ENCODE peak calls at places on chromosomes 4 and X, in six cellular contexts. One of them, this sample, is unnamed.

GRCh38 chr4:114780205-114780604 is 181.6 kb downstream of the UGT8 start:
- DNase-seq in endothelial cell: peak; percentile 25
- DNase-seq in amygdala: no peak
- DNase-seq in hepatocyte: peak; percentile 51
- DNase-seq in AG04450: no peak
- DNase-seq in EL: peak; percentile 2
- DNase-seq in this sample: no peak

GRCh38 chr4:8308856-8309771 is 39.6 kb downstream of the HTRA3 start:
- DNase-seq in endothelial cell: no peak
- DNase-seq in amygdala: no peak
- DNase-seq in hepatocyte: no peak
- DNase-seq in AG04450: peak; percentile 23
- DNase-seq in EL: no peak
- DNase-seq in this sample: peak; percentile 10

GRCh38 chrX:13569479-13570244 is at the start of gene EGFL6:
- DNase-seq in endothelial cell: peak; percentile 2
- DNase-seq in amygdala: no peak
- DNase-seq in hepatocyte: peak; percentile 13
- DNase-seq in AG04450: no peak
- DNase-seq in EL: no peak
- DNase-seq in this sample: peak; percentile 21

GRCh38 chrX:147950352-147950751 is 30.8 kb upstream of the FMR1NB start:
- DNase-seq in endothelial cell: no peak
- DNase-seq in amygdala: no peak
- DNase-seq in hepatocyte: no peak
- DNase-seq in AG04450: no peak
- DNase-seq in EL: no peak
- DNase-seq in this sample: no peak

GRCh38 chr4:75841641-75842520 is 60.4 kb downstream of the PPEF2 start:
- DNase-seq in endothelial cell: no peak
- DNase-seq in amygdala: no peak
- DNase-seq in hepatocyte: no peak
- DNase-seq in AG04450: no peak
- DNase-seq in EL: no peak
- DNase-seq in this sample: no peak

GRCh38 chr4:94551616-94552564 is 100.1 kb downstream of the PDLIM5 start:
- DNase-seq in endothelial cell: no peak
- DNase-seq in amygdala: no peak
- DNase-seq in hepatocyte: no peak
- DNase-seq in AG04450: no peak
- DNase-seq in EL: peak; percentile 27
- DNase-seq in this sample: no peak

GRCh38 chrX:15451913-15452312 is 41.2 kb downstream of the PIR start:
- DNase-seq in endothelial cell: no peak
- DNase-seq in amygdala: no peak
- DNase-seq in hepatocyte: no peak
- DNase-seq in AG04450: no peak
- DNase-seq in EL: peak; percentile 1
- DNase-seq in this sample: no peak

GRCh38 chr4:10965196-10965595 is 280.6 kb upstream of the CLNK start:
- DNase-seq in endothelial cell: no peak
- DNase-seq in amygdala: no peak
- DNase-seq in hepatocyte: no peak
- DNase-seq in AG04450: no peak
- DNase-seq in EL: no peak
- DNase-seq in this sample: no peak

GRCh38 chrX:39311646-39312045 is 510.4 kb downstream of the MID1IP1 start:
- DNase-seq in endothelial cell: no peak
- DNase-seq in amygdala: no peak
- DNase-seq in hepatocyte: no peak
- DNase-seq in AG04450: no peak
- DNase-seq in EL: no peak
- DNase-seq in this sample: no peak

GRCh38 chr4:99300934-99301333 is 10.1 kb upstream of the ADH1A start:
- DNase-seq in endothelial cell: no peak
- DNase-seq in amygdala: no peak
- DNase-seq in hepatocyte: peak; percentile 77
- DNase-seq in AG04450: peak; percentile 95
- DNase-seq in EL: peak; percentile 67
- DNase-seq in this sample: no peak

GRCh38 chrX:71618303-71618721 is at the start of gene CXCR3:
- DNase-seq in endothelial cell: no peak
- DNase-seq in amygdala: no peak
- DNase-seq in hepatocyte: no peak
- DNase-seq in AG04450: no peak
- DNase-seq in EL: no peak
- DNase-seq in this sample: no peak

GRCh38 chr4:139984459-139984858 is 169.5 kb downstream of the MAML3 start:
- DNase-seq in endothelial cell: no peak
- DNase-seq in amygdala: no peak
- DNase-seq in hepatocyte: no peak
- DNase-seq in AG04450: no peak
- DNase-seq in EL: no peak
- DNase-seq in this sample: no peak

GRCh38 chrX:22234380-22234779 is 38.3 kb upstream of the CBLL2 start:
- DNase-seq in endothelial cell: no peak
- DNase-seq in amygdala: no peak
- DNase-seq in hepatocyte: no peak
- DNase-seq in AG04450: no peak
- DNase-seq in EL: no peak
- DNase-seq in this sample: peak; percentile 7

GRCh38 chrX:67094061-67094460 is 449.8 kb upstream of the AR start:
- DNase-seq in endothelial cell: no peak
- DNase-seq in amygdala: no peak
- DNase-seq in hepatocyte: no peak
- DNase-seq in AG04450: no peak
- DNase-seq in EL: no peak
- DNase-seq in this sample: peak; percentile 18

GRCh38 chrX:141936080-141936479 is 32.4 kb downstream of the MAGEC1 start:
- DNase-seq in endothelial cell: no peak
- DNase-seq in amygdala: no peak
- DNase-seq in hepatocyte: no peak
- DNase-seq in AG04450: no peak
- DNase-seq in EL: no peak
- DNase-seq in this sample: no peak

GRCh38 chr4:153449338-153449737 is 16.8 kb upstream of the TMEM131L start:
- DNase-seq in endothelial cell: no peak
- DNase-seq in amygdala: no peak
- DNase-seq in hepatocyte: no peak
- DNase-seq in AG04450: no peak
- DNase-seq in EL: no peak
- DNase-seq in this sample: no peak

GRCh38 chr4:140756292-140757219 is at the start of gene TBC1D9:
- DNase-seq in endothelial cell: peak; percentile 85
- DNase-seq in amygdala: no peak
- DNase-seq in hepatocyte: peak; percentile 91
- DNase-seq in AG04450: no peak
- DNase-seq in EL: peak; percentile 90
- DNase-seq in this sample: peak; percentile 82

GRCh38 chr4:140800686-140801085 is 44.5 kb upstream of the TBC1D9 start:
- DNase-seq in endothelial cell: no peak
- DNase-seq in amygdala: no peak
- DNase-seq in hepatocyte: no peak
- DNase-seq in AG04450: no peak
- DNase-seq in EL: no peak
- DNase-seq in this sample: no peak

GRCh38 chr4:166422475-166422874 is 549.4 kb downstream of the TLL1 start:
- DNase-seq in endothelial cell: no peak
- DNase-seq in amygdala: no peak
- DNase-seq in hepatocyte: no peak
- DNase-seq in AG04450: peak; percentile 1
- DNase-seq in EL: peak; percentile 59
- DNase-seq in this sample: no peak

GRCh38 chr4:25865586-25865985 is 2.8 kb upstream of the SEL1L3 start:
- DNase-seq in endothelial cell: no peak
- DNase-seq in amygdala: no peak
- DNase-seq in hepatocyte: peak; percentile 75
- DNase-seq in AG04450: no peak
- DNase-seq in EL: no peak
- DNase-seq in this sample: peak; percentile 34

GRCh38 chrX:65752294-65752693 is 84.8 kb downstream of the MSN start:
- DNase-seq in endothelial cell: no peak
- DNase-seq in amygdala: no peak
- DNase-seq in hepatocyte: no peak
- DNase-seq in AG04450: no peak
- DNase-seq in EL: no peak
- DNase-seq in this sample: no peak

GRCh38 chr4:100076753-100077152 is 113.5 kb downstream of the DDIT4L start:
- DNase-seq in endothelial cell: no peak
- DNase-seq in amygdala: no peak
- DNase-seq in hepatocyte: no peak
- DNase-seq in AG04450: no peak
- DNase-seq in EL: no peak
- DNase-seq in this sample: no peak

GRCh38 chr4:180925800-180926199 is 1317.4 kb upstream of the TENM3 start:
- DNase-seq in endothelial cell: no peak
- DNase-seq in amygdala: no peak
- DNase-seq in hepatocyte: no peak
- DNase-seq in AG04450: no peak
- DNase-seq in EL: peak; percentile 14
- DNase-seq in this sample: no peak

GRCh38 chr4:27084685-27085356 is 224.2 kb downstream of the STIM2 start:
- DNase-seq in endothelial cell: peak; percentile 46
- DNase-seq in amygdala: no peak
- DNase-seq in hepatocyte: peak; percentile 38
- DNase-seq in AG04450: no peak
- DNase-seq in EL: peak; percentile 34
- DNase-seq in this sample: peak; percentile 66

GRCh38 chrX:46967547-46967946 is 55.3 kb downstream of the JADE3 start:
- DNase-seq in endothelial cell: no peak
- DNase-seq in amygdala: no peak
- DNase-seq in hepatocyte: no peak
- DNase-seq in AG04450: no peak
- DNase-seq in EL: no peak
- DNase-seq in this sample: no peak

GRCh38 chr4:110515676-110516075 is 39.7 kb downstream of the ENPEP start:
- DNase-seq in endothelial cell: no peak
- DNase-seq in amygdala: no peak
- DNase-seq in hepatocyte: no peak
- DNase-seq in AG04450: no peak
- DNase-seq in EL: peak; percentile 4
- DNase-seq in this sample: no peak

GRCh38 chr4:135485371-135485770 is 1283.8 kb upstream of the PABPC4L start:
- DNase-seq in endothelial cell: no peak
- DNase-seq in amygdala: no peak
- DNase-seq in hepatocyte: no peak
- DNase-seq in AG04450: no peak
- DNase-seq in EL: no peak
- DNase-seq in this sample: no peak

GRCh38 chr4:42282081-42282901 is 115.0 kb upstream of the SHISA3 start:
- DNase-seq in endothelial cell: peak; percentile 60
- DNase-seq in amygdala: no peak
- DNase-seq in hepatocyte: peak; percentile 93
- DNase-seq in AG04450: peak; percentile 29
- DNase-seq in EL: peak; percentile 66
- DNase-seq in this sample: peak; percentile 41